ENCODE peak calls at places on chromosomes 11 and 22, in ten cellular contexts. J, Q, N, C, P, L, F, Y, K and I are unnamed samples.

GRCh38 chr11:109320595-109320994 is 101.4 kb upstream of the C11orf87 start:
- DNase-seq in J (peak; percentile 76), Q (peak; percentile 67), N (peak; percentile 79), C (no peak), P (no peak), L (no peak), F (no peak), Y (peak; percentile 59), K (no peak), I (peak; percentile 64)

GRCh38 chr11:133943950-133944698 is 12.6 kb downstream of the IGSF9B start:
- DNase-seq in J (no peak), Q (no peak), N (no peak), C (no peak), P (no peak), L (no peak), F (no peak), Y (no peak), K (no peak), I (no peak)

GRCh38 chr11:61969838-61970452 is 2.5 kb upstream of the FTH1 start:
- DNase-seq in J (peak; percentile 93), Q (peak; percentile 63), N (peak; percentile 93), C (no peak), P (no peak), L (peak; percentile 91), F (no peak), Y (peak; percentile 90), K (no peak), I (peak; percentile 95)

GRCh38 chr11:22982903-22983302 is 122.6 kb upstream of the CCDC179 start:
- DNase-seq in J (no peak), Q (no peak), N (no peak), C (no peak), P (no peak), L (no peak), F (no peak), Y (no peak), K (no peak), I (no peak)

GRCh38 chr11:2508793-2509192 is 64.0 kb downstream of the KCNQ1 start:
- DNase-seq in J (no peak), Q (no peak), N (no peak), C (no peak), P (peak; percentile 4), L (no peak), F (no peak), Y (no peak), K (no peak), I (no peak)

GRCh38 chr22:23370251-23370650 is 189.9 kb downstream of the BCR start:
- DNase-seq in J (no peak), Q (no peak), N (no peak), C (no peak), P (no peak), L (no peak), F (no peak), Y (no peak), K (no peak), I (no peak)

GRCh38 chr11:125070699-125071254 is 7.7 kb downstream of the SLC37A2 start:
- DNase-seq in J (peak; percentile 83), Q (peak; percentile 31), N (peak; percentile 85), C (no peak), P (no peak), L (peak; percentile 98), F (peak; percentile 68), Y (peak; percentile 76), K (no peak), I (peak; percentile 77)

GRCh38 chr22:22959147-22959827 is 71.7 kb downstream of the IGLL5 start:
- DNase-seq in J (peak; percentile 59), Q (peak; percentile 67), N (peak; percentile 48), C (peak; percentile 76), P (peak; percentile 73), L (peak; percentile 77), F (peak; percentile 86), Y (peak; percentile 74), K (peak; percentile 70), I (peak; percentile 87)

GRCh38 chr22:23067023-23067650 is 3.2 kb upstream of the GNAZ start:
- DNase-seq in J (no peak), Q (no peak), N (no peak), C (no peak), P (no peak), L (no peak), F (no peak), Y (no peak), K (no peak), I (no peak)

GRCh38 chr11:77200351-77200750 is 72.3 kb downstream of the MYO7A start:
- DNase-seq in J (no peak), Q (no peak), N (no peak), C (no peak), P (no peak), L (no peak), F (no peak), Y (no peak), K (no peak), I (no peak)

DNA sequence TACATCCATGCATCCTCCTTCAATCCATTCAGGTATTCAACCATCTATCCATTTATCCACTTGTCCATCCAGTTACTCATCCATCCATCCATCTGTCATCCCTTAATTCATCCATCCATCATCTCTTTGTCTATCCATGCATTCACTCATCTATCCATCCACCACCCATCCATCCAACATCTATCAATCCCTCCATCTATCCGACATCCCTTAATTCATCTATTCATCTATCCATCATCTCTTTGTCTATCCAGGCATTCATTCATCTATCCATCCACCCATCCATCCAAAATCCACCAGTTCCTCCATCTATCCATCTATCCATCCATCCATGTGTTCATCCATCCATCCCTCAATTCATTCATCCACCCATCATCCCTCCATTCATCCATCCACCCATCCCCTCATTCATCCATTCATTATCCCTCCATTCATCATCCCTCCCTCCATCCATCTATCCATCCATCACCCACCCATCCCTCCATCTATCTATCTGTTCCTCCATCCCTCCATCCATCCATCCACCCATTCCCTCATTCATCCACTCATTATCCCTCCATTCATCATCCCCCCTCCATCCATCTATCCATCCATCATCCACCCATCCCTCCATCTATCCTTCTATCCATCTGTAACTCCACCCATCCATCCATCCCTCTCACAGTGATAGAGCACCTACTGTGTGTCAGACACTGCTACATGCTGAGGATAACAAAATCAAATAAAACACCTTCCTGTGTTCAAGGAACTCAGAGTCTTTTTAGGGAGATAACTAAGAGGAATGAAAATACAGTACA is 1.5 kb upstream of the MB start:
- DNase-seq in J (no peak), Q (no peak), N (no peak), C (no peak), P (no peak), L (no peak), F (no peak), Y (no peak), K (no peak), I (no peak)
- H3K4me3 ChIP-seq in J (no peak overlapping the region), Q (no peak overlapping the region), N (no peak overlapping the region), C (no peak overlapping the region), P (no peak overlapping the region), L (no peak overlapping the region), F (no peak overlapping the region), Y (no peak overlapping the region), K (no peak overlapping the region), I (no peak overlapping the region)

GRCh38 chr22:30821381-30821780 is 126.7 kb downstream of the OSBP2 start:
- DNase-seq in J (no peak), Q (no peak), N (no peak), C (no peak), P (no peak), L (no peak), F (no peak), Y (no peak), K (no peak), I (no peak)

GRCh38 chr22:30822216-30823014 is 127.7 kb downstream of the OSBP2 start:
- DNase-seq in J (no peak), Q (no peak), N (no peak), C (no peak), P (peak; percentile 87), L (no peak), F (no peak), Y (no peak), K (no peak), I (no peak)

GRCh38 chr22:30824096-30824495 is 129.4 kb downstream of the OSBP2 start:
- DNase-seq in J (no peak), Q (no peak), N (no peak), C (no peak), P (no peak), L (no peak), F (no peak), Y (no peak), K (no peak), I (no peak)

GRCh38 chr22:30821863-30822215 is 127.2 kb downstream of the OSBP2 start:
- DNase-seq in J (no peak), Q (no peak), N (no peak), C (no peak), P (peak; percentile 65), L (no peak), F (no peak), Y (no peak), K (no peak), I (no peak)

DNA sequence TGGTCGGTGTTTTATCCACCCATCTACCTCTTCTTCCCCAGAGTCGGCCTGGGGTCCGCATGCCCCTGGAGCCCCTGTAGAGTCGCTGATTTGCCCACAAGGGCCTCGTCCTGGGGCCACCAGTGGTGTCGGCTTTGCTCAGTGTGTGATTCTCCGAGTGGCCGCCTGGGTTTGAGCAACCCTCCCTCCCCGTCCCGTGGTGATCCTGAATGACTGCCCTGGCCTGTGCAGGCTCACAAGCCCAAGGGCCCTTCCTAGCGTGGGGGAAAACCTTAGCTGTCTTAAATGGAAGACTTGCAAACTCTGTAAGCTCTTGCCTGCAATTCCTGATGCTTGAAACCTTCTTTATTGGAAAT is 128.3 kb downstream of the OSBP2 start:
- DNase-seq in J (no peak), Q (no peak), N (no peak), C (no peak), P (peak; percentile 74), L (no peak), F (no peak), Y (no peak), K (no peak), I (no peak)
- H3K4me3 ChIP-seq in J (no peak overlapping the region), Q (no peak overlapping the region), N (no peak overlapping the region), C (no peak overlapping the region), P (no peak overlapping the region), L (no peak overlapping the region), F (no peak overlapping the region), Y (no peak overlapping the region), K (no peak overlapping the region), I (no peak overlapping the region)

GRCh38 chr11:66643745-66644437 is 5.4 kb downstream of the RBM4 start:
- DNase-seq in J (no peak), Q (no peak), N (no peak), C (no peak), P (no peak), L (no peak), F (no peak), Y (no peak), K (no peak), I (no peak)
- H3K4me3 ChIP-seq in J (no peak overlapping the region), Q (no peak overlapping the region), N (no peak overlapping the region), C (no peak overlapping the region), P (no peak overlapping the region), L (peak overlapping the region; percentile 26), F (no peak overlapping the region), Y (no peak overlapping the region), K (peak overlapping the region; percentile 11), I (no peak overlapping the region)

DNA sequence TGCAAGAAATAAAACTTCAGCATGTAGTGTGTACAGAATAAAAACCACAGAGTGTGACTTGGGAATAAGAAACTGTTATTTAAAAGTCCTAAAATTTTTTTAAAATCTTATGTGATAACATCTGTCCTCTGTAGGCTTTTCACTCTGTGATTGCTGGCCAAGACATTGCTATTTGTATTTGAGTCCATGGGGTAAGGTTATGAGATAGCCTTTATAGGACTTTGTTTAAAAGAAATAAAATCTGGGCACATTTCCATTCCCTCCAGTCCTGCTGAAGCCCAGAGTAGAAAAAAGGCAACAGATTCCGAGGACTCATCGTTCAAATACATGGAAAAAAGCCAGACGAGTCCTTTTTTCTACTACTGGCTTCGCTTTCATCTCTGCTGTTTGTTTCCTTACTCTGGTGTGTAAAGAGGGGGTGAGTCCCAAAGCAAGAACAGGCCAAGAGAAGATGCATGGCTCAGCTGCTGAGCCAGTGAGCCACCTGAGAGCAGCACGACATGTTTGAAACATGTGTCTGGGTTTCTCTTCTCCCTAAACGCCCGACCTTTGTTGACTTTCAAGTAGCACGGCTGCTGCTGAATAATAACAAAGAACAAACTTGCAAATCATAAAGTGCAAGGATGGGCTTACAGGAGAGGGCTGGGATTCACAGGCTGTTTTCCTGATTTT is 195.0 kb upstream of the RAG2 start:
- DNase-seq in J (no peak), Q (no peak), N (no peak), C (no peak), P (no peak), L (no peak), F (no peak), Y (no peak), K (no peak), I (no peak)
- H3K4me3 ChIP-seq in J (no peak overlapping the region), Q (no peak overlapping the region), N (no peak overlapping the region), C (no peak overlapping the region), P (no peak overlapping the region), L (no peak overlapping the region), F (no peak overlapping the region), Y (no peak overlapping the region), K (no peak overlapping the region), I (no peak overlapping the region)